ENCODE peak calls at places on chromosomes 16 and 17, in ten cellular contexts. B, C, O, J, K, H, W, G, Y and F are unnamed samples.

GRCh38 chr16:69924777-69925191 is 26.4 kb upstream of the CLEC18A start:
- DNase-seq in B (no peak), C (no peak), O (peak; percentile 61), J (no peak), K (no peak), H (peak; percentile 95), W (no peak), G (no peak), Y (peak; percentile 86), F (no peak)

GRCh38 chr16:48126801-48127644 is 28.8 kb downstream of the ABCC12 start:
- DNase-seq in B (no peak), C (no peak), O (peak; percentile 41), J (no peak), K (peak; percentile 10), H (peak; percentile 85), W (no peak), G (no peak), Y (peak; percentile 99), F (no peak)

GRCh38 chr17:65346166-65346565 is 209.0 kb downstream of the RGS9 start:
- DNase-seq in B (no peak), C (no peak), O (no peak), J (no peak), K (no peak), H (no peak), W (no peak), G (no peak), Y (no peak), F (no peak)

GRCh38 chr17:35242158-35242804 is 591 bp upstream of the SLFN5 start:
- DNase-seq in B (peak; percentile 54), C (peak; percentile 40), O (peak; percentile 93), J (peak; percentile 79), K (peak; percentile 94), H (peak; percentile 57), W (peak; percentile 81), G (peak; percentile 83), Y (peak; percentile 46), F (peak; percentile 55)

GRCh38 chr17:67441052-67441738 is 64.1 kb downstream of the PITPNC1 start:
- DNase-seq in B (no peak), C (no peak), O (peak; percentile 46), J (peak; percentile 23), K (peak; percentile 90), H (peak; percentile 79), W (peak; percentile 81), G (no peak), Y (peak; percentile 66), F (no peak)

GRCh38 chr16:76931186-76931585 is 259.8 kb upstream of the MON1B start:
- DNase-seq in B (no peak), C (no peak), O (no peak), J (no peak), K (no peak), H (no peak), W (no peak), G (no peak), Y (peak; percentile 51), F (no peak)

GRCh38 chr16:27756206-27756970 is 206.4 kb downstream of the KATNIP start:
- DNase-seq in B (no peak), C (no peak), O (no peak), J (no peak), K (no peak), H (no peak), W (no peak), G (no peak), Y (no peak), F (no peak)

GRCh38 chr17:13113821-13114525 is 96.1 kb upstream of the ELAC2 start:
- DNase-seq in B (no peak), C (no peak), O (no peak), J (no peak), K (no peak), H (no peak), W (no peak), G (no peak), Y (no peak), F (no peak)

GRCh38 chr17:26773189-26774188 is 520.4 kb upstream of the WSB1 start:
- DNase-seq in B (no peak), C (no peak), O (no peak), J (no peak), K (no peak), H (no peak), W (no peak), G (no peak), Y (no peak), F (peak; percentile 16)

GRCh38 chr17:31663576-31663975 is 195.5 kb downstream of the COPRS start:
- DNase-seq in B (no peak), C (no peak), O (peak; percentile 6), J (no peak), K (no peak), H (no peak), W (no peak), G (no peak), Y (peak; percentile 17), F (no peak)

GRCh38 chr17:82281502-82282238 is 8.2 kb upstream of the CSNK1D start:
- DNase-seq in B (no peak), C (no peak), O (no peak), J (no peak), K (no peak), H (no peak), W (no peak), G (no peak), Y (peak; percentile 37), F (no peak)

GRCh38 chr17:34647511-34647910 is 68.1 kb downstream of the TMEM132E start:
- DNase-seq in B (no peak), C (no peak), O (peak; percentile 34), J (no peak), K (no peak), H (no peak), W (no peak), G (no peak), Y (no peak), F (no peak)

GRCh38 chr17:61208301-61209098 is 191.1 kb upstream of the TBX2 start:
- DNase-seq in B (no peak), C (no peak), O (no peak), J (no peak), K (no peak), H (no peak), W (no peak), G (no peak), Y (peak; percentile 47), F (no peak)

GRCh38 chr16:83338138-83338537 is 469.6 kb upstream of the HSBP1 start:
- DNase-seq in B (no peak), C (no peak), O (no peak), J (no peak), K (no peak), H (no peak), W (no peak), G (no peak), Y (no peak), F (no peak)

GRCh38 chr17:81652901-81653771 is 3.2 kb downstream of the PDE6G start:
- DNase-seq in B (no peak), C (no peak), O (peak; percentile 44), J (no peak), K (peak; percentile 26), H (no peak), W (no peak), G (no peak), Y (no peak), F (no peak)

GRCh38 chr16:15576960-15577958 is 65.7 kb downstream of the MARF1 start:
- DNase-seq in B (no peak), C (no peak), O (no peak), J (peak; percentile 90), K (no peak), H (no peak), W (no peak), G (no peak), Y (no peak), F (no peak)

GRCh38 chr17:55391764-55392467 is 29.7 kb downstream of the MMD start:
- DNase-seq in B (no peak), C (no peak), O (no peak), J (no peak), K (no peak), H (no peak), W (no peak), G (no peak), Y (no peak), F (no peak)

GRCh38 chr16:86663691-86664517 is 85.6 kb downstream of the FOXL1 start:
- DNase-seq in B (no peak), C (no peak), O (no peak), J (no peak), K (peak; percentile 31), H (no peak), W (no peak), G (no peak), Y (peak; percentile 51), F (no peak)

GRCh38 chr17:72683506-72684404 is 408.7 kb downstream of the SLC39A11 start:
- DNase-seq in B (peak; percentile 51), C (no peak), O (peak; percentile 68), J (peak; percentile 9), K (no peak), H (peak; percentile 83), W (no peak), G (no peak), Y (peak; percentile 96), F (no peak)

GRCh38 chr17:29569245-29569950 is 897 bp downstream of the TP53I13 start:
- DNase-seq in B (no peak), C (no peak), O (peak; percentile 38), J (peak; percentile 6), K (no peak), H (peak; percentile 50), W (no peak), G (no peak), Y (no peak), F (peak; percentile 41)

GRCh38 chr17:41777579-41778188 is 8.8 kb downstream of the JUP start:
- DNase-seq in B (peak; percentile 42), C (no peak), O (peak; percentile 40), J (peak; percentile 58), K (no peak), H (peak; percentile 90), W (no peak), G (no peak), Y (peak; percentile 94), F (no peak)

GRCh38 chr17:80224098-80224497 is 3.9 kb downstream of the SLC26A11 start:
- DNase-seq in B (no peak), C (no peak), O (no peak), J (no peak), K (no peak), H (no peak), W (no peak), G (no peak), Y (no peak), F (no peak)

GRCh38 chr16:28098171-28098958 is 34.9 kb upstream of the GSG1L start:
- DNase-seq in B (no peak), C (peak; percentile 6), O (peak; percentile 29), J (no peak), K (no peak), H (no peak), W (no peak), G (no peak), Y (no peak), F (peak; percentile 15)

GRCh38 chr16:9119795-9120194 is 28.4 kb downstream of the HAPSTR1 start:
- DNase-seq in B (no peak), C (no peak), O (no peak), J (no peak), K (no peak), H (peak; percentile 81), W (no peak), G (no peak), Y (peak; percentile 92), F (no peak)

GRCh38 chr17:13306310-13306962 is 288.6 kb upstream of the ELAC2 start:
- DNase-seq in B (peak; percentile 68), C (no peak), O (peak; percentile 91), J (no peak), K (peak; percentile 29), H (peak; percentile 61), W (no peak), G (no peak), Y (peak; percentile 94), F (peak; percentile 30)

GRCh38 chr16:27314986-27315332 is 1.2 kb downstream of the IL4R start:
- DNase-seq in B (no peak), C (no peak), O (no peak), J (no peak), K (no peak), H (no peak), W (no peak), G (no peak), Y (no peak), F (no peak)

GRCh38 chr16:74844041-74844826 is 69.6 kb upstream of the FA2H start:
- DNase-seq in B (no peak), C (no peak), O (peak; percentile 31), J (no peak), K (no peak), H (no peak), W (no peak), G (no peak), Y (no peak), F (no peak)